ENCODE peak calls at places on chromosome 1, in ten cellular contexts. One of them, this sample, is unnamed.

GRCh38 chr1:156504062-156504813 is 3.7 kb upstream of the MEF2D start:
- DNase-seq in BJ: no peak
- DNase-seq in progenitor cell of endocrine pancreas: no peak
- DNase-seq in heart right ventricle: no peak
- DNase-seq in tibial artery: no peak
- DNase-seq in left ventricle myocardium inferior: no peak
- DNase-seq in GM20000: no peak
- DNase-seq in GM12865: peak
- DNase-seq in cardiac muscle cell: peak
- DNase-seq in fibroblast of pulmonary artery: peak
- DNase-seq in this sample: no peak

GRCh38 chr1:1291023-1291528 is 10.8 kb downstream of the SCNN1D start:
- DNase-seq in BJ: no peak
- DNase-seq in progenitor cell of endocrine pancreas: no peak
- DNase-seq in heart right ventricle: no peak
- DNase-seq in tibial artery: no peak
- DNase-seq in left ventricle myocardium inferior: no peak
- DNase-seq in GM20000: no peak
- DNase-seq in GM12865: no peak
- DNase-seq in cardiac muscle cell: no peak
- DNase-seq in fibroblast of pulmonary artery: no peak
- DNase-seq in this sample: no peak

GRCh38 chr1:106536741-106537140 is 519.7 kb upstream of the PRMT6 start:
- DNase-seq in BJ: peak
- DNase-seq in progenitor cell of endocrine pancreas: no peak
- DNase-seq in heart right ventricle: no peak
- DNase-seq in tibial artery: no peak
- DNase-seq in left ventricle myocardium inferior: no peak
- DNase-seq in GM20000: no peak
- DNase-seq in GM12865: no peak
- DNase-seq in cardiac muscle cell: no peak
- DNase-seq in fibroblast of pulmonary artery: no peak
- DNase-seq in this sample: no peak

GRCh38 chr1:192571706-192572105 is 3.9 kb upstream of the RGS1 start:
- DNase-seq in BJ: no peak
- DNase-seq in progenitor cell of endocrine pancreas: no peak
- DNase-seq in heart right ventricle: no peak
- DNase-seq in tibial artery: no peak
- DNase-seq in left ventricle myocardium inferior: no peak
- DNase-seq in GM20000: no peak
- DNase-seq in GM12865: no peak
- DNase-seq in cardiac muscle cell: no peak
- DNase-seq in fibroblast of pulmonary artery: no peak
- DNase-seq in this sample: no peak

GRCh38 chr1:181479137-181479745 is 4.1 kb upstream of the CACNA1E start:
- DNase-seq in BJ: peak
- DNase-seq in progenitor cell of endocrine pancreas: peak
- DNase-seq in heart right ventricle: peak
- DNase-seq in tibial artery: no peak
- DNase-seq in left ventricle myocardium inferior: no peak
- DNase-seq in GM20000: peak
- DNase-seq in GM12865: peak
- DNase-seq in cardiac muscle cell: peak
- DNase-seq in fibroblast of pulmonary artery: peak
- DNase-seq in this sample: peak

GRCh38 chr1:42210421-42211133 is 46.0 kb upstream of the GUCA2A start:
- DNase-seq in BJ: no peak
- DNase-seq in progenitor cell of endocrine pancreas: no peak
- DNase-seq in heart right ventricle: no peak
- DNase-seq in tibial artery: no peak
- DNase-seq in left ventricle myocardium inferior: no peak
- DNase-seq in GM20000: no peak
- DNase-seq in GM12865: no peak
- DNase-seq in cardiac muscle cell: no peak
- DNase-seq in fibroblast of pulmonary artery: peak
- DNase-seq in this sample: no peak

GRCh38 chr1:147273409-147274307 is 31.2 kb downstream of the CHD1L start:
- DNase-seq in BJ: peak
- DNase-seq in progenitor cell of endocrine pancreas: no peak
- DNase-seq in heart right ventricle: peak
- DNase-seq in tibial artery: peak
- DNase-seq in left ventricle myocardium inferior: no peak
- DNase-seq in GM20000: peak
- DNase-seq in GM12865: peak
- DNase-seq in cardiac muscle cell: peak
- DNase-seq in fibroblast of pulmonary artery: peak
- DNase-seq in this sample: peak

GRCh38 chr1:73327998-73328397 is 870.0 kb downstream of the LRRIQ3 start:
- DNase-seq in BJ: no peak
- DNase-seq in progenitor cell of endocrine pancreas: no peak
- DNase-seq in heart right ventricle: no peak
- DNase-seq in tibial artery: no peak
- DNase-seq in left ventricle myocardium inferior: no peak
- DNase-seq in GM20000: no peak
- DNase-seq in GM12865: no peak
- DNase-seq in cardiac muscle cell: no peak
- DNase-seq in fibroblast of pulmonary artery: no peak
- DNase-seq in this sample: no peak

GRCh38 chr1:241942738-241943137 is 14.8 kb upstream of the BECN2 start:
- DNase-seq in BJ: no peak
- DNase-seq in progenitor cell of endocrine pancreas: no peak
- DNase-seq in heart right ventricle: no peak
- DNase-seq in tibial artery: no peak
- DNase-seq in left ventricle myocardium inferior: no peak
- DNase-seq in GM20000: no peak
- DNase-seq in GM12865: no peak
- DNase-seq in cardiac muscle cell: no peak
- DNase-seq in fibroblast of pulmonary artery: no peak
- DNase-seq in this sample: no peak

GRCh38 chr1:235675152-235675890 is 25.7 kb upstream of the GNG4 start:
- DNase-seq in BJ: no peak
- DNase-seq in progenitor cell of endocrine pancreas: no peak
- DNase-seq in heart right ventricle: no peak
- DNase-seq in tibial artery: no peak
- DNase-seq in left ventricle myocardium inferior: no peak
- DNase-seq in GM20000: no peak
- DNase-seq in GM12865: no peak
- DNase-seq in cardiac muscle cell: no peak
- DNase-seq in fibroblast of pulmonary artery: peak
- DNase-seq in this sample: no peak

DNA sequence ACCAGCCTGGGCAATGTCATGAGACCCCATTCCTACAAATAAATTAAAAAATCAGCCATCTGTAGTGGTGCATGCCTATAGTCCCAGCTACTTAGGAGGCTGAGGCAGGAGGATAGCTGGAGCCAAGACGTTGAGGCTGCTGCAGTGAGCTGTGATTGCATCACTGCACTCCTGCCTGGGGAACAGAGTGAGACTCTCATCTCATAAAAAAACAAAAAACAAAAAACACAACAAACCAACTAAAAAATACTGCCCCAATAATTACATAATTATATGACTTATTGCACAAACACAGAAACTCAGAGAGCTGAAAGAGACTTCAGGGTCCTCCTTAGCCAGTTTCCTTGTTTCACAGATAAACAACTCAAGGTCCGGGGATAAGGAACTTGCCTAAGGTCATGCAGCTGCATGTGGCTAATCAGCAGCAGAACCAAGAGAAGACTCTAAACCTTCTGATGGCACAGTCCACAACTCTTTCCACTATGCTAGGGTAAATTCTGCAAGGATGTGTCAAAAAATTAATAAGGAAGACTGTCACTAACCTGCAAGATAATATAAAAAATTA is 11.9 kb downstream of the EXTL2 start:
- DNase-seq in BJ: no peak
- DNase-seq in progenitor cell of endocrine pancreas: no peak
- DNase-seq in heart right ventricle: no peak
- DNase-seq in tibial artery: no peak
- DNase-seq in left ventricle myocardium inferior: no peak
- DNase-seq in GM20000: no peak
- DNase-seq in GM12865: no peak
- DNase-seq in cardiac muscle cell: no peak
- DNase-seq in fibroblast of pulmonary artery: no peak
- DNase-seq in this sample: no peak
- TF ChIP-seq CTCF in BJ: no peak
- TF ChIP-seq CTCF in progenitor cell of endocrine pancreas: no peak
- TF ChIP-seq CTCF in heart right ventricle: no peak
- TF ChIP-seq CTCF in tibial artery: no peak
- TF ChIP-seq CTCF in left ventricle myocardium inferior: no peak
- TF ChIP-seq CTCF in GM20000: no peak
- TF ChIP-seq CTCF in GM12865: no peak
- TF ChIP-seq CTCF in cardiac muscle cell: no peak
- TF ChIP-seq CTCF in fibroblast of pulmonary artery: no peak
- TF ChIP-seq CTCF in this sample: no peak

GRCh38 chr1:45490623-45491463 is at the start of gene TESK2:
- DNase-seq in BJ: peak
- DNase-seq in progenitor cell of endocrine pancreas: peak
- DNase-seq in heart right ventricle: peak
- DNase-seq in tibial artery: peak
- DNase-seq in left ventricle myocardium inferior: peak
- DNase-seq in GM20000: peak
- DNase-seq in GM12865: peak
- DNase-seq in cardiac muscle cell: peak
- DNase-seq in fibroblast of pulmonary artery: peak
- DNase-seq in this sample: peak
- TF ChIP-seq CTCF in BJ: peak
- TF ChIP-seq CTCF in progenitor cell of endocrine pancreas: peak
- TF ChIP-seq CTCF in heart right ventricle: peak
- TF ChIP-seq CTCF in tibial artery: peak
- TF ChIP-seq CTCF in left ventricle myocardium inferior: peak
- TF ChIP-seq CTCF in GM20000: no peak
- TF ChIP-seq CTCF in GM12865: no peak
- TF ChIP-seq CTCF in cardiac muscle cell: no peak
- TF ChIP-seq CTCF in fibroblast of pulmonary artery: no peak
- TF ChIP-seq CTCF in this sample: no peak

DNA sequence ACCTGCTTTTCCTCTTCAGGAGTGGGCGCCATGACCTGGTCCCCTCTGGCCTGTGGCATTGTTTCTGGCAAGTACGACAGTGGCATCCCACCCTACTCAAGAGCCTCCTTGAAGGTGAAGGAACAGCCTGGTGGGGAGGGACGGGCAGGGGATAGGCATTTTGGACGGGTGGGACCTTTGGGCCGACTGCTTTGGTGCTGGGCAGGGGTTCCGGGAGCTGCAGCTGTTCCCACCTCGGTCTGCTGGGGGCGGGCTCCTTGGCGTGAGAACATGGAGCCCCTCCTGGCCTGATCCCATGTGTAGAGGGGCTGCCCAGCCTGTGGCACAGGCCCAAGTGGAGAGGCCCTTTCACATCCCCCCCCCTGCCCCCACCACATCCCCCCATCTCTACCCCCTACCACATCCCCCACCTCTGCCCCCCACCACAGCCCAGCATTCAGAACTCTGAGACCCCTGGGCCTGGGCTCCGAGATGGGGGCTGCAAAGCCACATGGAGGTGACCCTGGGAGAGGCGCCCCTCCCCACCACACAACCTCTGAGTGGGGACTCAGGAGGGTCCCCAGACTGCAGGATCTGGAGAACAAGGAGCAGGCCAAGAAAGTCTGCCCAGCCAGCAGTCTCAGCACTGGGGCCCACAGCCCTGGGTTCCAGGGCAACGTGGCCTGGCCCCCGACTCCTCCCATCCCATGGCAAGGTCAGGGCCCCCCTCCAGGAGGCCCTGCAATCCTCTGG is 50.0 kb downstream of the KCNAB2 start:
- DNase-seq in BJ: no peak
- DNase-seq in progenitor cell of endocrine pancreas: no peak
- DNase-seq in heart right ventricle: no peak
- DNase-seq in tibial artery: no peak
- DNase-seq in left ventricle myocardium inferior: peak
- DNase-seq in GM20000: no peak
- DNase-seq in GM12865: no peak
- DNase-seq in cardiac muscle cell: no peak
- DNase-seq in fibroblast of pulmonary artery: no peak
- DNase-seq in this sample: no peak
- TF ChIP-seq CTCF in BJ: no peak
- TF ChIP-seq CTCF in progenitor cell of endocrine pancreas: no peak
- TF ChIP-seq CTCF in heart right ventricle: no peak
- TF ChIP-seq CTCF in tibial artery: no peak
- TF ChIP-seq CTCF in left ventricle myocardium inferior: no peak
- TF ChIP-seq CTCF in GM20000: no peak
- TF ChIP-seq CTCF in GM12865: no peak
- TF ChIP-seq CTCF in cardiac muscle cell: no peak
- TF ChIP-seq CTCF in fibroblast of pulmonary artery: no peak
- TF ChIP-seq CTCF in this sample: no peak

GRCh38 chr1:3529099-3529729 is 74.7 kb downstream of the ARHGEF16 start:
- DNase-seq in BJ: no peak
- DNase-seq in progenitor cell of endocrine pancreas: no peak
- DNase-seq in heart right ventricle: peak
- DNase-seq in tibial artery: peak
- DNase-seq in left ventricle myocardium inferior: peak
- DNase-seq in GM20000: no peak
- DNase-seq in GM12865: no peak
- DNase-seq in cardiac muscle cell: no peak
- DNase-seq in fibroblast of pulmonary artery: no peak
- DNase-seq in this sample: no peak
- TF ChIP-seq CTCF in BJ: no peak
- TF ChIP-seq CTCF in progenitor cell of endocrine pancreas: no peak
- TF ChIP-seq CTCF in heart right ventricle: no peak
- TF ChIP-seq CTCF in tibial artery: no peak
- TF ChIP-seq CTCF in left ventricle myocardium inferior: no peak
- TF ChIP-seq CTCF in GM20000: no peak
- TF ChIP-seq CTCF in GM12865: no peak
- TF ChIP-seq CTCF in cardiac muscle cell: no peak
- TF ChIP-seq CTCF in fibroblast of pulmonary artery: no peak
- TF ChIP-seq CTCF in this sample: no peak

This sample was measured in AG09319.